ENCODE peak calls at places on chromosomes 5 and 9, in nine cellular contexts. Z is neural progenitor cell, T is SK-N-SH, A is OCI-LY7, O is GM23338, V is GM23248, L is PC-3, X is HCT116, S is MM.1S. U is an unnamed sample.

GRCh38 chr9:19660019-19660418 is 128.8 kb downstream of the SLC24A2 start:
- DNase-seq in Z (no peak), T (no peak), A (no peak), O (no peak), V (no peak), L (peak; percentile 57), X (no peak), S (no peak), U (peak; percentile 8)

GRCh38 chr9:76725885-76726284 is 38.4 kb upstream of the PCA3 start:
- DNase-seq in Z (no peak), T (no peak), A (no peak), O (no peak), V (no peak), L (no peak), X (no peak), S (no peak), U (no peak)

GRCh38 chr5:142242272-142242671 is 82.5 kb downstream of the SPRY4 start:
- DNase-seq in Z (no peak), T (no peak), A (no peak), O (no peak), V (no peak), L (no peak), X (no peak), S (no peak), U (no peak)

GRCh38 chr9:77375956-77376532 is 198.7 kb downstream of the VPS13A start:
- DNase-seq in Z (peak; percentile 86), T (no peak), A (no peak), O (peak; percentile 21), V (peak; percentile 12), L (no peak), X (no peak), S (no peak), U (no peak)

GRCh38 chr5:80866372-80866771 is 93.8 kb upstream of the RASGRF2 start:
- DNase-seq in Z (no peak), T (no peak), A (no peak), O (no peak), V (no peak), L (no peak), X (no peak), S (no peak), U (no peak)

GRCh38 chr9:37339945-37340344 is 82.6 kb upstream of the GRHPR start:
- DNase-seq in Z (no peak), T (no peak), A (no peak), O (peak; percentile 28), V (no peak), L (no peak), X (no peak), S (no peak), U (no peak)

GRCh38 chr5:158534203-158534602 is 565.5 kb downstream of the EBF1 start:
- DNase-seq in Z (peak; percentile 37), T (no peak), A (no peak), O (peak; percentile 45), V (no peak), L (no peak), X (no peak), S (no peak), U (no peak)

GRCh38 chr5:43145071-43145470 is 24.4 kb downstream of the ZNF131 start:
- DNase-seq in Z (peak; percentile 25), T (no peak), A (no peak), O (no peak), V (no peak), L (no peak), X (no peak), S (no peak), U (no peak)

GRCh38 chr5:21817668-21818419 is 1035.3 kb downstream of the CDH12 start:
- DNase-seq in Z (no peak), T (no peak), A (peak; percentile 5), O (peak; percentile 15), V (peak; percentile 51), L (peak; percentile 63), X (no peak), S (peak; percentile 44), U (no peak)

GRCh38 chr5:83149671-83150070 is 72.3 kb downstream of the XRCC4 start:
- DNase-seq in Z (peak; percentile 29), T (no peak), A (no peak), O (no peak), V (peak; percentile 47), L (no peak), X (no peak), S (no peak), U (no peak)

GRCh38 chr9:75164573-75164972 is 76.3 kb downstream of the OSTF1 start:
- DNase-seq in Z (no peak), T (no peak), A (no peak), O (no peak), V (no peak), L (no peak), X (no peak), S (no peak), U (no peak)

GRCh38 chr5:127343313-127343712 is 52.7 kb downstream of the MEGF10 start:
- DNase-seq in Z (no peak), T (no peak), A (no peak), O (no peak), V (no peak), L (no peak), X (no peak), S (no peak), U (no peak)

GRCh38 chr9:118170032-118170955 is 466.1 kb downstream of the TLR4 start:
- DNase-seq in Z (peak; percentile 84), T (peak; percentile 57), A (peak; percentile 16), O (peak; percentile 82), V (peak; percentile 69), L (peak; percentile 31), X (no peak), S (peak; percentile 17), U (peak; percentile 73)

GRCh38 chr5:6781711-6782110 is 68.5 kb downstream of the TENT4A start:
- DNase-seq in Z (no peak), T (no peak), A (no peak), O (no peak), V (peak; percentile 39), L (peak; percentile 65), X (no peak), S (no peak), U (no peak)

GRCh38 chr5:16615737-16616535 is 861 bp downstream of the RETREG1 start:
- DNase-seq in Z (peak; percentile 21), T (peak; percentile 21), A (no peak), O (peak; percentile 37), V (no peak), L (peak; percentile 48), X (no peak), S (peak; percentile 13), U (peak; percentile 14)

DNA sequence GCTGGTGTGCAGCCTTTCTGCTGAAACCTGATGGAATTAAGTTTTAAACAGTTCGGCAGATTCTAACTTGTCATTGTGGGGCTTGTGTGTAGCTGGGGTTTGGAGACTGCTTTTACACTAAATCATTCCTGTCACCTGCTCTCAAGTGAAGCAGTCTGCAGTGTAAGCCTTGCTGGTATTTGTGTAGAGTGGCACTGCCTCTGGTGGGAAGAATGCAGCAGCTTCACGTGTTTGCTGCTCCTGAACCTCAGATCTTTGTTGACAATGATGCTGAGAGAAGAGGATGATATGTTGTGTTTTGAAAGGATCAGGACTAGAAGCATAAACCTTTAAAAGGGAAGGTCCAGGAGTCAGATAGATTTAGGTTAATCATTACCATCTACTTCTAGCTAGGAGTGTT is 88.1 kb downstream of the KDM4C start:
- DNase-seq in Z (peak; percentile 61), T (peak; percentile 39), A (no peak), O (peak; percentile 85), V (peak; percentile 5), L (no peak), X (peak; percentile 7), S (no peak), U (peak; percentile 58)
- TF ChIP-seq EZH2phosphoT487 in Z (no peak), T (no peak), A (no peak), O (no peak), V (no peak), L (no peak), X (no peak), S (no peak), U (no peak)

GRCh38 chr9:127644943-127645342 is 32.9 kb downstream of the STXBP1 start:
- DNase-seq in Z (peak; percentile 79), T (no peak), A (no peak), O (no peak), V (no peak), L (no peak), X (no peak), S (no peak), U (no peak)

GRCh38 chr9:127640908-127641545 is 28.9 kb downstream of the STXBP1 start:
- DNase-seq in Z (no peak), T (no peak), A (no peak), O (no peak), V (no peak), L (no peak), X (no peak), S (no peak), U (no peak)

GRCh38 chr9:127644428-127644827 is 32.4 kb downstream of the STXBP1 start:
- DNase-seq in Z (no peak), T (no peak), A (no peak), O (no peak), V (no peak), L (no peak), X (no peak), S (no peak), U (no peak)

GRCh38 chr9:127637322-127637847 is 25.3 kb downstream of the STXBP1 start:
- DNase-seq in Z (no peak), T (no peak), A (no peak), O (no peak), V (peak; percentile 94), L (peak; percentile 55), X (no peak), S (no peak), U (peak; percentile 54)

GRCh38 chr9:127642047-127642740 is 30.1 kb downstream of the STXBP1 start:
- DNase-seq in Z (no peak), T (no peak), A (no peak), O (no peak), V (no peak), L (no peak), X (no peak), S (no peak), U (no peak)
- H3K4me2 ChIP-seq in Z (no peak overlapping the region), T (no peak overlapping the region), A (no peak overlapping the region), O (no peak overlapping the region), V (no peak overlapping the region), L (no peak overlapping the region), X (no peak overlapping the region), S (peak overlapping the region; percentile 64), U (peak overlapping the region; percentile 61)

DNA sequence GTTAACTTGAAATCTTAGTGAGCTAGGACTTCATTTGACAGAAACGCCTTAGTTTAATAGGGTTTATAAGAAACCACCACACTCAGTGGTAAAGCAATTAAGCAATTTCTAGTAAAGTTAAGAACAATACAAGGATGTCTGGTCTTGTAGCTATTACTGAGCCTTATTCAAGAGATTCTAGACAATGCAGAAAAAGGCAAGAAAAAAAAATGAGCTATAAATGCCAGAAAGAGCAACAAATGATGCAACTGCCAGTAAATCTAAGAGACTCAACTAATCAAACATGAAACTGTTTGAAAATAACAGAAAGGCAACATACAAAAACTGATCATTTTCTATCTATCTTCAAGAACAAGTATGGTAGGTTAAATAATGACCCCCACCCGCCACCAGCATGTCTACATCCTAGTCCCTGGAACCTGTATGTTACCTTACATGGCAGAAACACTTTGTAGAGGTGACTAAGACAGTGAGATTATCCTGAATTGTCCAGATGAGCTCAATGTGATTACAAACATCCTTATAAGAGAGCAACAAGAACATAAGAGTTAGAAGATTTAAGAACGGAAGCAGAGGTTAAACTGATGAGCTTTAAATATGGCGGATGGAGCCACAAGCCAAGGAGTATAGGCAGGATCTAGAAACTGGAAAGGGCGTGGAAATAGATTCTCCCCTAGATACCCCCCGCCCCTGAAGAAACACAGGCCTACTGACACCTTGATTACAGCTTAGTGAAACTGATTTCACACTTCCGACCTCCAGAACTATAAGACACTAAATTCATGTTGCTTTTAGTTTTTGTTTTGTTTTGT is 93.0 kb downstream of the SUSD1 start:
- DNase-seq in Z (no peak), T (no peak), A (no peak), O (no peak), V (no peak), L (no peak), X (no peak), S (no peak), U (no peak)
- TF ChIP-seq EZH2phosphoT487 in Z (no peak), T (no peak), A (no peak), O (no peak), V (no peak), L (no peak), X (no peak), S (no peak), U (no peak)

GRCh38 chr9:131723632-131724031 is 16.2 kb downstream of the RAPGEF1 start:
- DNase-seq in Z (no peak), T (no peak), A (no peak), O (no peak), V (no peak), L (no peak), X (no peak), S (no peak), U (no peak)
- H3K4me2 ChIP-seq in Z (no peak overlapping the region), T (no peak overlapping the region), A (peak overlapping the region; percentile 93), O (no peak overlapping the region), V (no peak overlapping the region), L (no peak overlapping the region), X (no peak overlapping the region), S (no peak overlapping the region), U (no peak overlapping the region)